ENCODE peak calls at places on chromosomes 16 and 17, in eight cellular contexts. G is NCI-H2171 treated with DMSO at 0.1 percent for 48 hours, T is skeletal muscle cell, X is RWPE1, M is lung microvascular endothelial cell, I is C1 segment of cervical spinal cord, P is GM12865, N is GM13977. W is an unnamed sample.

GRCh38 chr17:8946476-8946875 is 19.0 kb downstream of the PIK3R5 start:
- DNase-seq in P (no peak), M (no peak), T (no peak), X (no peak), I (no peak), N (no peak), G (no peak), W (no peak)

GRCh38 chr16:51155901-51156810 is 5.1 kb upstream of the SALL1 start:
- DNase-seq in P (no peak), I (no peak), G (no peak), T (no peak), X (no peak), M (no peak), N (no peak), W (no peak)

GRCh38 chr17:35175638-35176415 is 18.4 kb downstream of the SLC35G3 start:
- DNase-seq in P (no peak), M (no peak), G (no peak), N (no peak), I (no peak), T (no peak), X (no peak), W (no peak)

GRCh38 chr17:48149174-48150106 is 41.9 kb downstream of the SNX11 start:
- DNase-seq in I (no peak), M (peak; percentile 23), X (no peak), P (no peak), T (no peak), N (no peak), G (peak; percentile 67), W (no peak)

GRCh38 chr17:2064511-2064910 is 9.6 kb downstream of the HIC1 start:
- DNase-seq in G (no peak), P (no peak), T (no peak), N (no peak), X (no peak), M (peak; percentile 46), I (no peak), W (no peak)

GRCh38 chr17:12744298-12744697 is 45.0 kb upstream of the ARHGAP44 start:
- DNase-seq in T (no peak), P (no peak), M (no peak), I (no peak), N (no peak), G (no peak), X (peak; percentile 27), W (no peak)

GRCh38 chr17:40284085-40284713 is 3.5 kb upstream of the CDC6 start:
- DNase-seq in I (no peak), M (peak; percentile 49), T (no peak), P (no peak), G (no peak), X (peak; percentile 62), N (no peak), W (no peak)

GRCh38 chr17:29151567-29151966 is 28.6 kb downstream of the MYO18A start:
- DNase-seq in T (no peak), I (no peak), N (no peak), P (no peak), G (no peak), X (peak; percentile 45), M (no peak), W (no peak)

GRCh38 chr17:6752068-6752909 is 3.6 kb upstream of the XAF1 start:
- DNase-seq in N (no peak), P (no peak), G (no peak), X (peak; percentile 80), T (peak; percentile 99), I (no peak), M (peak; percentile 98), W (no peak)

GRCh38 chr16:79253100-79253631 is 347.4 kb downstream of the MAF start:
- DNase-seq in I (no peak), N (no peak), P (no peak), T (no peak), X (no peak), M (no peak), G (no peak), W (no peak)

GRCh38 chr17:75077490-75078096 is 10.2 kb upstream of the SLC16A5 start:
- DNase-seq in G (no peak), T (no peak), M (peak; percentile 58), P (peak; percentile 84), N (peak; percentile 83), X (no peak), I (no peak), W (peak; percentile 82)

GRCh38 chr17:5864910-5865657 is 205.1 kb upstream of the WSCD1 start:
- DNase-seq in G (no peak), T (no peak), X (no peak), M (no peak), N (no peak), P (no peak), I (no peak), W (no peak)

GRCh38 chr17:79645777-79646088 is 34.9 kb upstream of the RBFOX3 start:
- DNase-seq in G (no peak), M (no peak), P (no peak), N (no peak), T (no peak), I (no peak), X (no peak), W (no peak)

GRCh38 chr16:28975158-28975603 is 603 bp downstream of the SPNS1 start:
- DNase-seq in M (peak; percentile 16), N (no peak), G (no peak), P (no peak), I (no peak), X (peak; percentile 6), T (no peak), W (no peak)

GRCh38 chr16:70520612-70521297 is 2.6 kb downstream of the COG4 start:
- DNase-seq in G (no peak), X (peak; percentile 27), T (peak; percentile 23), I (no peak), M (no peak), P (peak; percentile 77), N (peak; percentile 49), W (peak; percentile 21)

GRCh38 chr16:67723940-67724339 is 4.8 kb upstream of the GFOD2 start:
- DNase-seq in G (no peak), M (no peak), N (no peak), T (no peak), X (no peak), P (no peak), I (no peak), W (no peak)

GRCh38 chr16:27781195-27781524 is 231.2 kb downstream of the KATNIP start:
- DNase-seq in G (no peak), M (no peak), X (no peak), P (no peak), N (no peak), I (no peak), T (no peak), W (no peak)

GRCh38 chr17:39676198-39676819 is 8.1 kb downstream of the PNMT start:
- DNase-seq in T (no peak), M (no peak), N (no peak), P (peak; percentile 72), G (peak; percentile 76), X (no peak), I (no peak), W (peak; percentile 66)

GRCh38 chr17:79777844-79778503 is at the start of gene CBX2:
- DNase-seq in M (peak; percentile 80), G (peak; percentile 77), X (peak; percentile 95), P (peak; percentile 79), I (peak; percentile 47), T (no peak), N (peak; percentile 99), W (peak; percentile 99)

GRCh38 chr17:17496189-17497064 is at the start of gene RASD1:
- DNase-seq in M (peak; percentile 91), P (peak; percentile 71), I (peak; percentile 83), N (peak; percentile 97), T (peak; percentile 62), G (peak; percentile 78), X (peak; percentile 92), W (peak; percentile 97)